ENCODE peak calls at places on chromosomes 13 and 19, in four cellular contexts. Q is globus pallidus; S is AG09319; U is stimulated activated CD4-positive, alpha-beta T cell treated with anti-CD3 and anti-CD28 coated beads, Interleukin-15, amount 100 ng/mL, for 24 hours. H is an unnamed sample.

GRCh38 chr19:16018106-16018755 is 58.1 kb upstream of the TPM4 start:
- DNase-seq in U (no peak), S (no peak), Q (no peak), H (no peak)

GRCh38 chr19:46624958-46625661 is at the start of gene PTGIR:
- DNase-seq in Q (no peak), S (peak; percentile 37), U (peak; percentile 73), H (no peak)

GRCh38 chr13:49240017-49240416 is 7.7 kb upstream of the CDADC1 start:
- DNase-seq in Q (no peak), S (no peak), U (peak; percentile 51), H (no peak)

GRCh38 chr19:50949792-50950320 is 3.0 kb downstream of the KLK5 start:
- DNase-seq in Q (no peak), S (no peak), U (no peak), H (no peak)

GRCh38 chr19:47430041-47430802 is 10.9 kb upstream of the MEIS3 start:
- DNase-seq in U (peak; percentile 58), Q (no peak), S (no peak), H (no peak)

GRCh38 chr19:625257-625656 is 8.1 kb downstream of the POLRMT start:
- DNase-seq in U (no peak), S (no peak), Q (no peak), H (no peak)

GRCh38 chr19:47417746-47418594 is 1.4 kb downstream of the MEIS3 start:
- DNase-seq in S (no peak), Q (no peak), U (no peak), H (no peak)

GRCh38 chr13:31049833-31050232 is 111.9 kb downstream of the HSPH1 start:
- DNase-seq in Q (no peak), U (no peak), S (no peak), H (no peak)

GRCh38 chr13:44218501-44219240 is 155.0 kb upstream of the SERP2 start:
- DNase-seq in Q (peak; percentile 68), U (no peak), S (no peak), H (no peak)

GRCh38 chr13:84303035-84303434 is 420.8 kb upstream of the SLITRK1 start:
- DNase-seq in U (no peak), Q (no peak), S (no peak), H (no peak)

GRCh38 chr13:97904059-97904458 is 49.4 kb upstream of the IPO5 start:
- DNase-seq in S (no peak), Q (no peak), U (no peak), H (no peak)

GRCh38 chr19:46659151-46660007 is 1.6 kb downstream of the DACT3 start:
- DNase-seq in Q (peak; percentile 62), S (no peak), U (peak; percentile 21), H (no peak)

GRCh38 chr19:56294557-56294956 is 20.1 kb downstream of the ZSCAN5A start:
- DNase-seq in Q (peak; percentile 61), S (no peak), U (no peak), H (no peak)

GRCh38 chr19:50492303-50493052 is 15.8 kb upstream of the GARIN5A start:
- DNase-seq in U (peak; percentile 57), Q (no peak), S (no peak), H (no peak)

GRCh38 chr19:1241417-1242095 is at the start of gene ATP5F1D:
- DNase-seq in Q (peak; percentile 92), U (peak; percentile 96), S (peak; percentile 85), H (peak; percentile 97)

H was measured in D721Med.